ENCODE peak calls at places on chromosomes 13 and 19, in seven cellular contexts. One of them, this sample, is unnamed.

GRCh38 chr19:14775855-14776254 is 2.5 kb downstream of the ADGRE2 start:
- DNase-seq in MCF 10A: no peak
- DNase-seq in RKO: no peak
- DNase-seq in NCI-H2171: no peak
- DNase-seq in substantia nigra: no peak
- DNase-seq in posterior vena cava: no peak
- DNase-seq in OCI-M1: peak; percentile 64
- DNase-seq in this sample: peak; percentile 86

GRCh38 chr19:2208975-2209374 is 27.2 kb downstream of the PLEKHJ1 start:
- DNase-seq in NCI-H2171: no peak
- DNase-seq in MCF 10A: no peak
- DNase-seq in substantia nigra: no peak
- DNase-seq in OCI-M1: no peak
- DNase-seq in RKO: no peak
- DNase-seq in posterior vena cava: no peak
- DNase-seq in this sample: no peak

GRCh38 chr13:79678100-79678499 is 197.1 kb downstream of the NDFIP2 start:
- DNase-seq in posterior vena cava: no peak
- DNase-seq in RKO: peak; percentile 12
- DNase-seq in substantia nigra: no peak
- DNase-seq in NCI-H2171: no peak
- DNase-seq in MCF 10A: no peak
- DNase-seq in OCI-M1: no peak
- DNase-seq in this sample: no peak

GRCh38 chr13:27172495-27172842 is 858 bp upstream of the USP12 start:
- DNase-seq in substantia nigra: no peak
- DNase-seq in RKO: peak; percentile 67
- DNase-seq in NCI-H2171: no peak
- DNase-seq in posterior vena cava: no peak
- DNase-seq in MCF 10A: peak; percentile 28
- DNase-seq in OCI-M1: peak; percentile 73
- DNase-seq in this sample: peak; percentile 69

GRCh38 chr13:111074826-111075225 is 40.3 kb upstream of the ARHGEF7 start:
- DNase-seq in MCF 10A: no peak
- DNase-seq in substantia nigra: no peak
- DNase-seq in posterior vena cava: no peak
- DNase-seq in OCI-M1: no peak
- DNase-seq in RKO: no peak
- DNase-seq in NCI-H2171: no peak
- DNase-seq in this sample: no peak

GRCh38 chr13:50366488-50367174 is 351.4 kb downstream of the KCNRG start:
- DNase-seq in MCF 10A: no peak
- DNase-seq in RKO: no peak
- DNase-seq in OCI-M1: no peak
- DNase-seq in substantia nigra: no peak
- DNase-seq in NCI-H2171: no peak
- DNase-seq in posterior vena cava: no peak
- DNase-seq in this sample: peak; percentile 96

GRCh38 chr13:32267836-32268439 is 47.2 kb downstream of the ZAR1L start:
- DNase-seq in posterior vena cava: no peak
- DNase-seq in substantia nigra: no peak
- DNase-seq in NCI-H2171: no peak
- DNase-seq in RKO: peak; percentile 25
- DNase-seq in OCI-M1: peak; percentile 12
- DNase-seq in MCF 10A: peak; percentile 60
- DNase-seq in this sample: no peak

GRCh38 chr19:5935473-5936307 is 21.6 kb downstream of the CAPS start:
- DNase-seq in RKO: no peak
- DNase-seq in NCI-H2171: no peak
- DNase-seq in posterior vena cava: no peak
- DNase-seq in MCF 10A: no peak
- DNase-seq in OCI-M1: no peak
- DNase-seq in substantia nigra: no peak
- DNase-seq in this sample: no peak

GRCh38 chr13:113073942-113074341 is 31.6 kb upstream of the F7 start:
- DNase-seq in RKO: no peak
- DNase-seq in substantia nigra: no peak
- DNase-seq in posterior vena cava: peak; percentile 49
- DNase-seq in MCF 10A: no peak
- DNase-seq in NCI-H2171: no peak
- DNase-seq in OCI-M1: no peak
- DNase-seq in this sample: no peak

GRCh38 chr19:23882493-23882892 is 32.2 kb upstream of the ZNF726 start:
- DNase-seq in posterior vena cava: no peak
- DNase-seq in RKO: peak; percentile 40
- DNase-seq in MCF 10A: no peak
- DNase-seq in OCI-M1: peak; percentile 9
- DNase-seq in NCI-H2171: no peak
- DNase-seq in substantia nigra: no peak
- DNase-seq in this sample: no peak

GRCh38 chr19:53808710-53809125 is 15.4 kb downstream of the NLRP12 start:
- DNase-seq in posterior vena cava: no peak
- DNase-seq in MCF 10A: peak; percentile 41
- DNase-seq in RKO: peak; percentile 79
- DNase-seq in NCI-H2171: no peak
- DNase-seq in substantia nigra: no peak
- DNase-seq in OCI-M1: peak; percentile 62
- DNase-seq in this sample: peak; percentile 76

GRCh38 chr19:30895946-30896345 is 453.3 kb downstream of the TSHZ3 start:
- DNase-seq in OCI-M1: no peak
- DNase-seq in substantia nigra: no peak
- DNase-seq in RKO: no peak
- DNase-seq in posterior vena cava: no peak
- DNase-seq in MCF 10A: no peak
- DNase-seq in NCI-H2171: no peak
- DNase-seq in this sample: no peak

GRCh38 chr13:94079876-94080275 is 399.6 kb downstream of the DCT start:
- DNase-seq in NCI-H2171: no peak
- DNase-seq in RKO: no peak
- DNase-seq in MCF 10A: peak; percentile 52
- DNase-seq in substantia nigra: no peak
- DNase-seq in OCI-M1: no peak
- DNase-seq in posterior vena cava: no peak
- DNase-seq in this sample: no peak

GRCh38 chr19:46844067-46844489 is 6.6 kb downstream of the AP2S1 start:
- DNase-seq in OCI-M1: no peak
- DNase-seq in substantia nigra: no peak
- DNase-seq in NCI-H2171: no peak
- DNase-seq in RKO: no peak
- DNase-seq in posterior vena cava: no peak
- DNase-seq in MCF 10A: no peak
- DNase-seq in this sample: no peak

GRCh38 chr13:109412232-109412935 is 374.0 kb downstream of the IRS2 start:
- DNase-seq in RKO: no peak
- DNase-seq in OCI-M1: peak; percentile 82
- DNase-seq in substantia nigra: peak; percentile 30
- DNase-seq in posterior vena cava: no peak
- DNase-seq in MCF 10A: no peak
- DNase-seq in NCI-H2171: no peak
- DNase-seq in this sample: peak; percentile 71

GRCh38 chr13:45518525-45519235 is 53.9 kb downstream of the COG3 start:
- DNase-seq in OCI-M1: no peak
- DNase-seq in NCI-H2171: no peak
- DNase-seq in RKO: peak; percentile 15
- DNase-seq in substantia nigra: no peak
- DNase-seq in MCF 10A: peak; percentile 47
- DNase-seq in posterior vena cava: no peak
- DNase-seq in this sample: no peak

GRCh38 chr19:6577410-6578125 is 13.4 kb downstream of the CD70 start:
- DNase-seq in RKO: no peak
- DNase-seq in substantia nigra: no peak
- DNase-seq in posterior vena cava: no peak
- DNase-seq in NCI-H2171: no peak
- DNase-seq in OCI-M1: peak; percentile 31
- DNase-seq in MCF 10A: peak; percentile 93
- DNase-seq in this sample: peak; percentile 100

GRCh38 chr13:98142427-98143156 is at the start of gene FARP1:
- DNase-seq in posterior vena cava: peak; percentile 93
- DNase-seq in NCI-H2171: peak; percentile 82
- DNase-seq in substantia nigra: peak; percentile 21
- DNase-seq in RKO: peak; percentile 69
- DNase-seq in OCI-M1: peak; percentile 63
- DNase-seq in MCF 10A: peak; percentile 70
- DNase-seq in this sample: no peak

GRCh38 chr19:12938054-12938535 is 314 bp upstream of the CALR start:
- DNase-seq in OCI-M1: peak; percentile 98
- DNase-seq in NCI-H2171: peak; percentile 98
- DNase-seq in substantia nigra: peak; percentile 99
- DNase-seq in MCF 10A: peak; percentile 100
- DNase-seq in posterior vena cava: peak; percentile 100
- DNase-seq in RKO: peak; percentile 99
- DNase-seq in this sample: peak; percentile 100

GRCh38 chr19:17219286-17219685 is 4.1 kb downstream of the USE1 start:
- DNase-seq in RKO: no peak
- DNase-seq in NCI-H2171: no peak
- DNase-seq in posterior vena cava: no peak
- DNase-seq in MCF 10A: no peak
- DNase-seq in OCI-M1: no peak
- DNase-seq in substantia nigra: no peak
- DNase-seq in this sample: no peak

GRCh38 chr13:99380921-99381645 is 73.9 kb upstream of the GPR183 start:
- DNase-seq in NCI-H2171: no peak
- DNase-seq in RKO: no peak
- DNase-seq in posterior vena cava: peak; percentile 77
- DNase-seq in OCI-M1: no peak
- DNase-seq in MCF 10A: no peak
- DNase-seq in substantia nigra: no peak
- DNase-seq in this sample: no peak

GRCh38 chr13:75495938-75496337 is 14.0 kb upstream of the TBC1D4 start:
- DNase-seq in MCF 10A: no peak
- DNase-seq in NCI-H2171: no peak
- DNase-seq in RKO: no peak
- DNase-seq in substantia nigra: no peak
- DNase-seq in posterior vena cava: no peak
- DNase-seq in OCI-M1: no peak
- DNase-seq in this sample: no peak

GRCh38 chr13:94515911-94516310 is 36.4 kb upstream of the DCT start:
- DNase-seq in MCF 10A: no peak
- DNase-seq in substantia nigra: no peak
- DNase-seq in OCI-M1: no peak
- DNase-seq in posterior vena cava: no peak
- DNase-seq in RKO: no peak
- DNase-seq in NCI-H2171: no peak
- DNase-seq in this sample: no peak

GRCh38 chr19:39423258-39424086 is 11.0 kb downstream of the PLEKHG2 start:
- DNase-seq in substantia nigra: no peak
- DNase-seq in posterior vena cava: no peak
- DNase-seq in NCI-H2171: no peak
- DNase-seq in OCI-M1: no peak
- DNase-seq in RKO: no peak
- DNase-seq in MCF 10A: no peak
- DNase-seq in this sample: no peak

GRCh38 chr13:75838366-75839017 is 202.4 kb downstream of the LMO7 start:
- DNase-seq in RKO: no peak
- DNase-seq in substantia nigra: no peak
- DNase-seq in MCF 10A: no peak
- DNase-seq in OCI-M1: no peak
- DNase-seq in NCI-H2171: no peak
- DNase-seq in posterior vena cava: no peak
- DNase-seq in this sample: peak; percentile 25

GRCh38 chr13:112113355-112113754 is 46.4 kb downstream of the SOX1 start:
- DNase-seq in NCI-H2171: no peak
- DNase-seq in RKO: no peak
- DNase-seq in substantia nigra: no peak
- DNase-seq in OCI-M1: no peak
- DNase-seq in MCF 10A: no peak
- DNase-seq in posterior vena cava: no peak
- DNase-seq in this sample: no peak

GRCh38 chr13:103031332-103031873 is 34.8 kb downstream of the SLC10A2 start:
- DNase-seq in MCF 10A: no peak
- DNase-seq in substantia nigra: no peak
- DNase-seq in RKO: no peak
- DNase-seq in posterior vena cava: no peak
- DNase-seq in NCI-H2171: no peak
- DNase-seq in OCI-M1: no peak
- DNase-seq in this sample: no peak

GRCh38 chr19:47509973-47510372 is 4.9 kb downstream of the NAPA start:
- DNase-seq in posterior vena cava: no peak
- DNase-seq in substantia nigra: no peak
- DNase-seq in RKO: no peak
- DNase-seq in NCI-H2171: no peak
- DNase-seq in OCI-M1: no peak
- DNase-seq in MCF 10A: peak; percentile 90
- DNase-seq in this sample: no peak

GRCh38 chr13:42815686-42816085 is 34.3 kb downstream of the FAM216B start:
- DNase-seq in posterior vena cava: no peak
- DNase-seq in NCI-H2171: no peak
- DNase-seq in RKO: no peak
- DNase-seq in OCI-M1: no peak
- DNase-seq in substantia nigra: no peak
- DNase-seq in MCF 10A: no peak
- DNase-seq in this sample: no peak

GRCh38 chr13:111011899-111012298 is 97.0 kb upstream of the ANKRD10 start:
- DNase-seq in posterior vena cava: no peak
- DNase-seq in substantia nigra: no peak
- DNase-seq in MCF 10A: no peak
- DNase-seq in RKO: peak; percentile 14
- DNase-seq in OCI-M1: peak; percentile 7
- DNase-seq in NCI-H2171: no peak
- DNase-seq in this sample: peak; percentile 82

GRCh38 chr13:68574053-68574452 is 1343.9 kb upstream of the PCDH9 start:
- DNase-seq in OCI-M1: no peak
- DNase-seq in RKO: no peak
- DNase-seq in substantia nigra: no peak
- DNase-seq in MCF 10A: no peak
- DNase-seq in posterior vena cava: no peak
- DNase-seq in NCI-H2171: no peak
- DNase-seq in this sample: peak; percentile 56

GRCh38 chr13:50255639-50256038 is 240.4 kb downstream of the KCNRG start:
- DNase-seq in OCI-M1: no peak
- DNase-seq in substantia nigra: no peak
- DNase-seq in RKO: no peak
- DNase-seq in NCI-H2171: no peak
- DNase-seq in MCF 10A: no peak
- DNase-seq in posterior vena cava: no peak
- DNase-seq in this sample: no peak

GRCh38 chr19:30073152-30074000 is 131.3 kb downstream of the URI1 start:
- DNase-seq in posterior vena cava: peak; percentile 68
- DNase-seq in OCI-M1: no peak
- DNase-seq in RKO: no peak
- DNase-seq in MCF 10A: no peak
- DNase-seq in substantia nigra: no peak
- DNase-seq in NCI-H2171: no peak
- DNase-seq in this sample: no peak

This sample was measured in MV-4-11.